ENCODE peak calls at places on chromosomes 3 and 15, in eight cellular contexts. D is transverse colon; C is activated CD4-positive, alpha-beta T cell treated with anti-CD3 and anti-CD28 coated beads for 4 hours; E is K562; P is EH; V is Right ventricle myocardium superior; G is NT2/D1; J is caudate nucleus. W is an unnamed sample.
A peak's percentile ranks its signal among the peaks of the same experiment; 100 is the strongest.

GRCh38 chr3:128726691-128727031 is 678 bp downstream of the RAB7A start:
- DNase-seq in P (peak; percentile 75), D (peak; percentile 73), G (no peak), J (peak; percentile 6), C (peak; percentile 50), V (peak; percentile 63), E (no peak), W (peak; percentile 83)

GRCh38 chr3:140296796-140297352 is 361.9 kb downstream of the CLSTN2 start:
- DNase-seq in C (no peak), J (no peak), P (peak; percentile 42), D (no peak), V (no peak), G (no peak), E (no peak), W (no peak)

GRCh38 chr3:10552631-10552943 is 47.2 kb upstream of the ATP2B2 start:
- DNase-seq in P (no peak), V (no peak), E (no peak), J (no peak), G (no peak), D (no peak), C (no peak), W (peak; percentile 9)

GRCh38 chr15:78351539-78351938 is 11.4 kb downstream of the CRABP1 start:
- DNase-seq in D (no peak), C (no peak), V (no peak), G (no peak), P (no peak), J (no peak), E (no peak), W (no peak)

GRCh38 chr3:114110439-114110838 is 53.9 kb downstream of the QTRT2 start:
- DNase-seq in C (no peak), E (no peak), D (no peak), V (no peak), G (no peak), P (no peak), J (no peak), W (no peak)

GRCh38 chr3:143001034-143001368 is 369 bp upstream of the U2SURP start:
- DNase-seq in C (no peak), D (no peak), P (no peak), G (no peak), J (no peak), V (peak; percentile 72), E (no peak), W (no peak)

GRCh38 chr3:131503328-131503650 is 518 bp upstream of the MRPL3 start:
- DNase-seq in V (no peak), D (no peak), J (no peak), C (no peak), P (peak; percentile 12), E (no peak), G (no peak), W (no peak)

GRCh38 chr3:621714-622113 is 425.2 kb downstream of the CHL1 start:
- DNase-seq in G (no peak), D (no peak), P (no peak), V (no peak), E (no peak), C (no peak), J (no peak), W (no peak)

GRCh38 chr3:183449791-183450190 is 21.4 kb upstream of the MCF2L2 start:
- DNase-seq in J (no peak), G (no peak), C (no peak), D (no peak), E (no peak), V (no peak), P (peak; percentile 64), W (no peak)

GRCh38 chr15:63701365-63701764 is 104.2 kb downstream of the FBXL22 start:
- DNase-seq in G (no peak), C (no peak), D (no peak), P (no peak), V (no peak), J (no peak), E (no peak), W (no peak)

GRCh38 chr3:70053293-70053692 is 53.8 kb downstream of the SAMMSON start:
- DNase-seq in C (no peak), E (no peak), D (no peak), V (no peak), J (no peak), G (no peak), P (no peak), W (no peak)

GRCh38 chr3:191961036-191961435 is 500.1 kb downstream of the PYDC2 start:
- DNase-seq in J (no peak), C (no peak), V (no peak), G (no peak), E (no peak), P (no peak), D (no peak), W (no peak)

GRCh38 chr3:150242220-150242938 is 165.7 kb upstream of the TSC22D2 start:
- DNase-seq in E (no peak), D (no peak), P (peak; percentile 88), V (no peak), G (no peak), C (no peak), J (no peak), W (no peak)

W was measured in coronary artery.